ENCODE peak calls at places on chromosomes 12 and 14, in five cellular contexts. One of them, this sample, is unnamed. For H3K36me3, the result is how much of the 10 kb centered on the place peaks cover.

GRCh38 chr14:51094282-51094821 is 553 bp downstream of the TRIM9 start:
- DNase-seq in GM12878: no peak
- DNase-seq in HepG2: no peak
- DNase-seq in K562: no peak
- DNase-seq in H1: peak
- DNase-seq in this sample: peak

GRCh38 chr14:64970776-64971451 is 1.2 kb downstream of the RAB15 start:
- DNase-seq in H1: no peak
- DNase-seq in K562: no peak
- DNase-seq in HepG2: no peak
- DNase-seq in GM12878: no peak
- DNase-seq in this sample: no peak

GRCh38 chr12:66059670-66060069 is 70.9 kb downstream of the LLPH start:
- DNase-seq in H1: no peak
- DNase-seq in HepG2: no peak
- DNase-seq in GM12878: no peak
- DNase-seq in K562: no peak
- DNase-seq in this sample: no peak

GRCh38 chr14:30221546-30221945 is 293.9 kb upstream of the PRKD1 start:
- DNase-seq in K562: no peak
- DNase-seq in H1: no peak
- DNase-seq in GM12878: no peak
- DNase-seq in HepG2: no peak
- DNase-seq in this sample: no peak

GRCh38 chr14:90924618-90925345 is 108.6 kb upstream of the TTC7B start:
- DNase-seq in GM12878: no peak
- DNase-seq in H1: no peak
- DNase-seq in HepG2: no peak
- DNase-seq in K562: no peak
- DNase-seq in this sample: no peak

GRCh38 chr12:28497889-28498411 is 307.7 kb downstream of the CCDC91 start:
- DNase-seq in HepG2: no peak
- DNase-seq in H1: no peak
- DNase-seq in GM12878: peak
- DNase-seq in K562: no peak
- DNase-seq in this sample: no peak

GRCh38 chr12:52120951-52121847 is 41.7 kb downstream of the SMIM41 start:
- DNase-seq in HepG2: no peak
- DNase-seq in H1: no peak
- DNase-seq in K562: no peak
- DNase-seq in GM12878: no peak
- DNase-seq in this sample: peak

GRCh38 chr14:82855912-82856381 is 1322.3 kb upstream of the SEL1L start:
- DNase-seq in HepG2: no peak
- DNase-seq in K562: no peak
- DNase-seq in GM12878: no peak
- DNase-seq in H1: no peak
- DNase-seq in this sample: peak

GRCh38 chr12:130761537-130762318 is 45.6 kb upstream of the RIMBP2 start:
- DNase-seq in H1: peak
- DNase-seq in HepG2: peak
- DNase-seq in GM12878: no peak
- DNase-seq in K562: peak
- DNase-seq in this sample: peak

GRCh38 chr12:40565029-40565633 is 127.1 kb upstream of the CNTN1 start:
- DNase-seq in K562: no peak
- DNase-seq in GM12878: no peak
- DNase-seq in HepG2: no peak
- DNase-seq in H1: no peak
- DNase-seq in this sample: peak

GRCh38 chr12:28583771-28584261 is 393.6 kb downstream of the CCDC91 start:
- DNase-seq in K562: no peak
- DNase-seq in GM12878: no peak
- DNase-seq in H1: no peak
- DNase-seq in HepG2: no peak
- DNase-seq in this sample: no peak

GRCh38 chr12:78483767-78484315 is 380.7 kb upstream of the SYT1 start:
- DNase-seq in K562: no peak
- DNase-seq in H1: no peak
- DNase-seq in HepG2: no peak
- DNase-seq in GM12878: no peak
- DNase-seq in this sample: no peak

GRCh38 chr12:111529424-111530368 is 69.4 kb downstream of the ATXN2 start:
- DNase-seq in GM12878: peak
- DNase-seq in HepG2: peak
- DNase-seq in K562: peak
- DNase-seq in H1: peak
- DNase-seq in this sample: peak

GRCh38 chr12:48979602-48980388 is 1.7 kb downstream of the WNT1 start:
- DNase-seq in K562: no peak
- DNase-seq in GM12878: no peak
- DNase-seq in H1: no peak
- DNase-seq in HepG2: no peak
- DNase-seq in this sample: no peak

GRCh38 chr14:75198291-75198933 is 22.0 kb upstream of the TMED10 start:
- DNase-seq in GM12878: no peak
- DNase-seq in K562: no peak
- DNase-seq in HepG2: peak
- DNase-seq in H1: no peak
- DNase-seq in this sample: peak

GRCh38 chr12:29818925-29819324 is 35.2 kb upstream of the TMTC1 start:
- DNase-seq in K562: no peak
- DNase-seq in HepG2: no peak
- DNase-seq in H1: no peak
- DNase-seq in GM12878: no peak
- DNase-seq in this sample: no peak

GRCh38 chr12:90622431-90622830 is 332.5 kb downstream of the CCER1 start:
- DNase-seq in GM12878: no peak
- DNase-seq in K562: no peak
- DNase-seq in HepG2: no peak
- DNase-seq in H1: no peak
- DNase-seq in this sample: no peak

GRCh38 chr14:104580961-104581360 is 1.4 kb downstream of the C14orf180 start:
- DNase-seq in GM12878: no peak
- DNase-seq in H1: no peak
- DNase-seq in HepG2: no peak
- DNase-seq in K562: no peak
- DNase-seq in this sample: peak

GRCh38 chr14:49766839-49767238 is 1.1 kb upstream of the KLHDC2 start:
- DNase-seq in HepG2: no peak
- DNase-seq in H1: no peak
- DNase-seq in K562: no peak
- DNase-seq in GM12878: no peak
- DNase-seq in this sample: peak

GRCh38 chr12:11664101-11664500 is 14.6 kb downstream of the ETV6 start:
- DNase-seq in H1: no peak
- DNase-seq in K562: no peak
- DNase-seq in GM12878: no peak
- DNase-seq in HepG2: no peak
- DNase-seq in this sample: no peak

GRCh38 chr14:48670939-48671338 is 915.2 kb downstream of the RPS29 start:
- DNase-seq in GM12878: no peak
- DNase-seq in H1: no peak
- DNase-seq in HepG2: no peak
- DNase-seq in K562: no peak
- DNase-seq in this sample: no peak

GRCh38 chr12:7948585-7949264 is 12.7 kb upstream of the SLC2A3 start:
- DNase-seq in H1: no peak
- DNase-seq in HepG2: no peak
- DNase-seq in GM12878: no peak
- DNase-seq in K562: no peak
- DNase-seq in this sample: no peak

GRCh38 chr14:67749341-67750110 is 47.8 kb downstream of the RDH12 start:
- DNase-seq in H1: no peak
- DNase-seq in GM12878: no peak
- DNase-seq in HepG2: no peak
- DNase-seq in K562: no peak
- DNase-seq in this sample: no peak
- H3K36me3 ChIP-seq in H1: half or more
- H3K36me3 ChIP-seq in GM12878: under half
- H3K36me3 ChIP-seq in HepG2: half or more
- H3K36me3 ChIP-seq in K562: under half
- H3K36me3 ChIP-seq in this sample: under half

GRCh38 chr14:95498622-95499353 is 17.7 kb downstream of the SYNE3 start:
- DNase-seq in H1: no peak
- DNase-seq in HepG2: no peak
- DNase-seq in K562: no peak
- DNase-seq in GM12878: no peak
- DNase-seq in this sample: peak

GRCh38 chr14:95499354-95499750 is 17.1 kb downstream of the SYNE3 start:
- DNase-seq in GM12878: no peak
- DNase-seq in HepG2: no peak
- DNase-seq in K562: no peak
- DNase-seq in H1: no peak
- DNase-seq in this sample: no peak

GRCh38 chr14:95502381-95502950 is 14.0 kb downstream of the SYNE3 start:
- DNase-seq in HepG2: no peak
- DNase-seq in K562: no peak
- DNase-seq in GM12878: no peak
- DNase-seq in H1: no peak
- DNase-seq in this sample: no peak

GRCh38 chr14:95500772-95501401 is 15.6 kb downstream of the SYNE3 start:
- DNase-seq in K562: no peak
- DNase-seq in GM12878: no peak
- DNase-seq in H1: no peak
- DNase-seq in HepG2: no peak
- DNase-seq in this sample: no peak

DNA sequence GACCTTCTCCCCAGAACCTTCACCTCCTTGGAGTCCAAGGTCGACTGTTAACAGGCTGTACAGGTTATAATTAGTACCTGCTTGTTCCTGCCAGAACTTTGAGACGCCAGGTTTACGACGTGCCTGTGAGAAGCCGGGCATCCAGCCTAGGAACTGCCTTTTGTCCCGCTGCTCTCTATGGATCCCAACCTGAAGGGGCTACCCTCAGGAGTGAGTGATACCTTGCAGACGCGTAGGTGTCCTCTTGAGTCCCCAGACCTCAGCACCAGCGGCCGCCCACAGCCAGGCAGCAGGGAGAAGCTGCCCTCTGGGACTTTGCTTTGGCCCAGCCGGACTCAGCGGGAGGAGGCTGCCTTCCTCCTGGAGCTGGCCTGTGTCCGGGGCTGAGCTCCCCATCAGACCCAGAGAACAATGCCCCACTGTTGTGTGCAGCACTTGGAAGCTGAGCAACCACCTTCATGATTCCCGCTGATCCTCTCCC is 16.2 kb downstream of the SYNE3 start:
- DNase-seq in K562: no peak
- DNase-seq in HepG2: peak
- DNase-seq in H1: no peak
- DNase-seq in GM12878: no peak
- DNase-seq in this sample: no peak
- TF ChIP-seq TAF1 in K562: no peak
- TF ChIP-seq TAF1 in HepG2: no peak
- TF ChIP-seq TAF1 in H1: no peak
- TF ChIP-seq TAF1 in GM12878: no peak
- TF ChIP-seq TAF1 in this sample: no peak

DNA sequence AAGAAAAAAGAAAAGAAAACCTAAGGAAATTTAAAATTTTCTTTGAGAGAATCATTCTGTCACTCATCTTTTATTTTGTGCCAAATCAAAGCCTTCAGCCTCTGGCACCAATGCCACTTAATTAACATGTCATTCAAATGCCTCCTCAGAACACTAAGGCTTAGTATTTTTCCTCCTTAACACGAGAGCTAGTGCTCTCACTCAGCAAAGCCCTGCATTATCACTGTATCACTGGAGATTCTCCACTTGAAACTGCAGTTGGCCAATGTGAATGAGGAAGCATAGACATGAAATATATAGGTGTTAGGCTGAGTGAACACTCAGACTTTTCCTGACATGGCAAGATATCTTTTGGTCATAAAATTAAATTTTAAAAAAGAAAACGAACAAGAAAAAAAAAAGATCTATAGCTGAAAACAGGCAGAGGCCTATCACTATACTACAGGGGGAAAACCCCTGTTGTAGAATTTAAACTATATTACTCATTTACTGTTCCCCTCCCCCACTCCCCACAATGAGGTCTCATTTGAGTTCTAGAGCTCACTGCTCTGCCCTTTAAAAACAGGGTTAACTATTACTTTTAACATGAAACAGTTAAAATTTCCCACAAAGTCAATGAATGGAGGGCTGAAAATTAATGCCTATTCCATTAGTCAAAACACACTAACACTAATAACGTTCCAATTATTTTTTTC is 5.1 kb downstream of the MBIP start:
- DNase-seq in GM12878: peak
- DNase-seq in H1: no peak
- DNase-seq in HepG2: no peak
- DNase-seq in K562: no peak
- DNase-seq in this sample: no peak
- TF ChIP-seq SIN3A in GM12878: no peak
- TF ChIP-seq SIN3A in H1: no peak
- TF ChIP-seq SIN3A in HepG2: no peak
- TF ChIP-seq SIN3A in K562: no peak
- TF ChIP-seq SIN3A in this sample: no peak

GRCh38 chr12:79559591-79559990 is 131.2 kb downstream of the PAWR start:
- DNase-seq in HepG2: no peak
- DNase-seq in K562: no peak
- DNase-seq in H1: no peak
- DNase-seq in GM12878: no peak
- DNase-seq in this sample: no peak

GRCh38 chr12:79563021-79563739 is 127.6 kb downstream of the PAWR start:
- DNase-seq in GM12878: no peak
- DNase-seq in K562: no peak
- DNase-seq in HepG2: no peak
- DNase-seq in H1: no peak
- DNase-seq in this sample: no peak

GRCh38 chr12:79560165-79560889 is 130.4 kb downstream of the PAWR start:
- DNase-seq in GM12878: no peak
- DNase-seq in K562: no peak
- DNase-seq in HepG2: peak
- DNase-seq in H1: no peak
- DNase-seq in this sample: no peak

GRCh38 chr12:79558924-79559469 is 131.8 kb downstream of the PAWR start:
- DNase-seq in HepG2: no peak
- DNase-seq in H1: no peak
- DNase-seq in K562: no peak
- DNase-seq in GM12878: no peak
- DNase-seq in this sample: no peak

DNA sequence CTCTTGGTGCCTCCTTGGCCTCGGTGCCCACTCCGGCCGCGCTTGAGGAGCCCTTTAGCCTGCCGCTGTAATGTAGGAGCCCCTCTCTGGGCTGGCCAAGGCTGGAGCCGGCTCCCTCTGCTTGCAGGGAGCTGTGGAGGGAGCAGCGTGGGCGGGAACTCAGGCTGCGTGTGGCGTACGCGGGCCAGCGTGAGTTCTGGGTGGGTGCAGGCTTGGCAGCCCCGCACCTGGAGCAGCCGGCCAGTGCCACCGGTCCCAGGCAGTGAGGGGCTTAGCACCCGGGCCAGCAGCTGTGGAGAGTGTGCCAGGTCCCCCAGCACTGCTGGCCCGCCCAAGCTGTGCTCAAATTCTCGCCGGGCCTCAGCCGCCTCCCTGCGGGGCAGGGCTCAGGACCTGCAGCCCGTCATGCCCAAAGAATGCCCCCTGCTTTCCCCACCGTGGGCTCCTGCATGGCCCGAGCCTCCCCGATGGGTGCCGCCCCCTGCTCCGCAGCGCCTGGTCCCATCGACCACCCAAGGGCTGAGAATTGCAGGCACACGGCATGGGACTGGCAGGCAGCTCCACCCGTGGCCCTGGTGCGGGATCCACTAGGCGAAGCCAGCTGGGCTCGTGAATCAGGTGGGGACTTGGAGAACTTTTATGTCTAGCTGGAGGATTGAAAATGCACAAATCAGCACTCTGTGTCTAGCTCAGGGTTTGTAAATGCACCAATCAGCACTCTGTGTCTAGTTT is 129.2 kb downstream of the PAWR start:
- DNase-seq in H1: no peak
- DNase-seq in GM12878: no peak
- DNase-seq in K562: no peak
- DNase-seq in HepG2: no peak
- DNase-seq in this sample: no peak
- H3K36me3 ChIP-seq in H1: half or more
- H3K36me3 ChIP-seq in GM12878: under half
- H3K36me3 ChIP-seq in K562: under half
- H3K36me3 ChIP-seq in HepG2: under half
- H3K36me3 ChIP-seq in this sample: under half